ENCODE peak calls at places on chromosome X, in seven cellular contexts. D, J, O, P, K, T and Q are unnamed samples.

GRCh38 chrX:53479295-53479694 is 45.1 kb upstream of the HSD17B10 start:
- DNase-seq in K (no peak), O (no peak), D (no peak), T (peak; percentile 16), P (no peak), J (no peak), Q (no peak)

GRCh38 chrX:107678957-107679740 is 50.8 kb downstream of the PRPS1 start:
- DNase-seq in P (peak; percentile 79), J (no peak), T (peak; percentile 71), O (peak; percentile 93), D (no peak), K (peak; percentile 76), Q (no peak)

GRCh38 chrX:76555816-76556215 is 128.3 kb downstream of the MAGEE1 start:
- DNase-seq in O (no peak), J (no peak), K (no peak), D (peak; percentile 33), P (no peak), T (peak; percentile 22), Q (no peak)

GRCh38 chrX:45900751-45901150 is 644.5 kb downstream of the ZNF674 start:
- DNase-seq in T (no peak), O (no peak), K (no peak), J (no peak), D (no peak), P (no peak), Q (no peak)

GRCh38 chrX:105823092-105823454 is 734 bp downstream of the NRK start:
- DNase-seq in T (no peak), P (no peak), J (no peak), D (no peak), O (no peak), K (no peak), Q (no peak)

GRCh38 chrX:121103381-121103780 is 56.0 kb downstream of the GLUD2 start:
- DNase-seq in K (no peak), O (no peak), J (no peak), D (no peak), P (no peak), T (no peak), Q (no peak)

GRCh38 chrX:20393944-20394343 is 127.2 kb upstream of the RPS6KA3 start:
- DNase-seq in D (no peak), O (no peak), J (no peak), P (no peak), T (no peak), K (no peak), Q (no peak)

GRCh38 chrX:8848921-8849320 is 47.7 kb upstream of the FAM9A start:
- DNase-seq in J (no peak), K (no peak), T (peak; percentile 19), D (no peak), O (no peak), P (no peak), Q (no peak)

GRCh38 chrX:30530591-30530990 is 47.0 kb downstream of the TASL start:
- DNase-seq in D (no peak), O (no peak), P (no peak), K (no peak), J (no peak), T (peak; percentile 60), Q (no peak)

GRCh38 chrX:155056877-155057792 is 13.8 kb downstream of the CMC4 start:
- DNase-seq in K (peak; percentile 73), D (peak; percentile 51), J (peak; percentile 24), O (peak; percentile 81), P (peak; percentile 73), T (peak; percentile 70), Q (peak; percentile 65)

GRCh38 chrX:40267334-40268118 is 169.8 kb upstream of the BCOR start:
- DNase-seq in P (no peak), K (peak; percentile 23), O (peak; percentile 71), T (no peak), J (peak; percentile 19), D (no peak), Q (no peak)

GRCh38 chrX:46796574-46797191 is 37.8 kb upstream of the SLC9A7 start:
- DNase-seq in J (no peak), T (peak; percentile 64), O (peak; percentile 76), D (peak; percentile 36), K (peak; percentile 79), P (peak; percentile 73), Q (peak; percentile 73)

GRCh38 chrX:19535481-19535880 is 20.2 kb upstream of the MAP3K15 start:
- DNase-seq in P (no peak), O (no peak), D (no peak), T (peak; percentile 24), K (peak; percentile 21), J (no peak), Q (no peak)

GRCh38 chrX:120309873-120310730 is 1.2 kb downstream of the TMEM255A start:
- DNase-seq in D (no peak), P (no peak), J (no peak), K (no peak), T (no peak), O (no peak), Q (no peak)

GRCh38 chrX:136839196-136839595 is 41.3 kb downstream of the RBMX start:
- DNase-seq in O (no peak), D (no peak), P (no peak), J (no peak), T (peak; percentile 15), K (no peak), Q (no peak)

GRCh38 chrX:46574941-46575381 is 1.4 kb downstream of the CHST7 start:
- DNase-seq in K (no peak), T (no peak), D (no peak), P (no peak), J (no peak), O (no peak), Q (peak; percentile 50)

GRCh38 chrX:18617351-18617750 is 54.6 kb downstream of the RS1 start:
- DNase-seq in T (peak; percentile 76), J (no peak), K (peak; percentile 29), O (no peak), P (peak; percentile 42), D (peak; percentile 16), Q (no peak)

GRCh38 chrX:134547047-134547679 is 87.2 kb downstream of the HPRT1 start:
- DNase-seq in P (no peak), K (no peak), O (no peak), D (no peak), J (no peak), T (peak; percentile 43), Q (no peak)

GRCh38 chrX:8413279-8413678 is 51.4 kb upstream of the VCX3B start:
- DNase-seq in J (no peak), O (no peak), P (no peak), T (no peak), D (no peak), K (no peak), Q (no peak)

GRCh38 chrX:118254611-118255010 is 91.3 kb upstream of the WDR44 start:
- DNase-seq in T (peak; percentile 57), J (peak; percentile 23), P (peak; percentile 56), D (peak; percentile 18), O (no peak), K (peak; percentile 53), Q (no peak)

GRCh38 chrX:10087391-10087790 is 69.4 kb upstream of the CLCN4 start:
- DNase-seq in J (no peak), P (no peak), O (no peak), D (no peak), T (no peak), K (no peak), Q (no peak)

GRCh38 chrX:47540754-47541538 is 20.1 kb upstream of the ARAF start:
- DNase-seq in D (peak; percentile 78), T (peak; percentile 92), J (no peak), K (peak; percentile 91), P (peak; percentile 77), O (peak; percentile 93), Q (peak; percentile 79)

GRCh38 chrX:19810809-19811208 is 76.6 kb downstream of the SH3KBP1 start:
- DNase-seq in D (no peak), K (peak; percentile 10), J (no peak), P (no peak), T (peak; percentile 48), O (no peak), Q (no peak)

GRCh38 chrX:39049975-39050374 is 248.7 kb downstream of the MID1IP1 start:
- DNase-seq in P (no peak), K (no peak), D (no peak), J (no peak), T (no peak), O (no peak), Q (no peak)

GRCh38 chrX:41145920-41146608 is 60.8 kb downstream of the USP9X start:
- DNase-seq in T (peak; percentile 92), P (no peak), O (no peak), K (no peak), D (peak; percentile 19), J (no peak), Q (no peak)

GRCh38 chrX:54029543-54030143 is 14.6 kb downstream of the PHF8 start:
- DNase-seq in P (no peak), D (no peak), T (no peak), J (no peak), O (peak; percentile 42), K (peak; percentile 64), Q (peak; percentile 87)

GRCh38 chrX:1443496-1444075 is 9.1 kb downstream of the ASMTL start:
- DNase-seq in T (no peak), P (no peak), D (no peak), O (peak; percentile 46), J (no peak), K (no peak), Q (peak; percentile 5)
- TF ChIP-seq POLR2A in T (no peak), P (no peak), D (no peak), O (no peak), J (peak; percentile 52), K (no peak), Q (no peak)

GRCh38 chrX:13688772-13689518 is at the start of gene RAB9A:
- DNase-seq in K (peak; percentile 84), P (peak; percentile 91), T (peak; percentile 68), J (no peak), D (peak; percentile 38), O (peak; percentile 92), Q (peak; percentile 90)
- TF ChIP-seq POLR2A in K (peak; percentile 89), P (peak; percentile 93), T (peak; percentile 72), J (peak; percentile 86), D (no peak), O (peak; percentile 87), Q (peak; percentile 79)

GRCh38 chrX:71366674-71367256 is 608 bp downstream of the TAF1 start:
- DNase-seq in J (no peak), K (peak; percentile 6), P (peak; percentile 19), O (no peak), T (peak; percentile 16), D (no peak), Q (no peak)

GRCh38 chrX:71365356-71365875 is 741 bp upstream of the TAF1 start:
- DNase-seq in T (no peak), D (no peak), P (no peak), O (no peak), J (no peak), K (no peak), Q (no peak)

GRCh38 chrX:71364221-71364620 is 1.9 kb upstream of the TAF1 start:
- DNase-seq in J (no peak), P (no peak), O (no peak), D (no peak), K (no peak), T (no peak), Q (no peak)

GRCh38 chrX:71367396-71367795 is 1.2 kb downstream of the TAF1 start:
- DNase-seq in D (no peak), T (no peak), J (no peak), O (no peak), K (no peak), P (no peak), Q (no peak)

GRCh38 chrX:71365876-71366673 is at the start of gene TAF1:
- DNase-seq in K (peak; percentile 97), P (peak; percentile 95), D (peak; percentile 94), J (peak; percentile 95), O (peak; percentile 98), T (peak; percentile 97), Q (peak; percentile 94)
- TF ChIP-seq POLR2A in K (peak; percentile 75), P (peak; percentile 90), D (no peak), J (peak; percentile 87), O (no peak), T (peak; percentile 68), Q (peak; percentile 87)

GRCh38 chrX:49879656-49880277 is 483 bp downstream of the USP27X start:
- DNase-seq in D (no peak), O (no peak), T (peak; percentile 1), J (no peak), P (no peak), K (no peak), Q (no peak)
- TF ChIP-seq POLR2A in D (no peak), O (no peak), T (no peak), J (no peak), P (no peak), K (no peak), Q (no peak)